ENCODE peak calls at places on chromosomes 12 and 14, in seven cellular contexts. L is tibial nerve; U is lower lobe of right lung; P is NCI-H1694; W is effector memory CD8-positive, alpha-beta T cell; K is cardiac fibroblast; O is ureter. Z is an unnamed sample.

GRCh38 chr14:64970041-64970440 is 2.1 kb downstream of the RAB15 start:
- DNase-seq in L (no peak), U (no peak), P (no peak), W (no peak), K (no peak), O (no peak), Z (no peak)

GRCh38 chr12:93624595-93625294 is 52.3 kb downstream of the SOCS2 start:
- DNase-seq in L (no peak), U (no peak), P (no peak), W (no peak), K (peak; percentile 90), O (no peak), Z (no peak)

GRCh38 chr14:97420211-97420610 is 623.0 kb downstream of the VRK1 start:
- DNase-seq in L (no peak), U (no peak), P (no peak), W (no peak), K (no peak), O (no peak), Z (no peak)

GRCh38 chr12:1865284-1865866 is 45.0 kb downstream of the LRTM2 start:
- DNase-seq in L (no peak), U (no peak), P (no peak), W (no peak), K (no peak), O (no peak), Z (no peak)

GRCh38 chr14:98893675-98894074 is 378.3 kb downstream of the BCL11B start:
- DNase-seq in L (no peak), U (no peak), P (no peak), W (no peak), K (no peak), O (no peak), Z (no peak)

GRCh38 chr12:71780207-71780822 is 25.7 kb downstream of the RAB21 start:
- DNase-seq in L (no peak), U (no peak), P (peak; percentile 33), W (peak; percentile 30), K (peak; percentile 60), O (no peak), Z (no peak)

GRCh38 chr12:57621497-57622292 is 10.5 kb downstream of the ARHGEF25 start:
- DNase-seq in L (no peak), U (peak; percentile 74), P (peak; percentile 40), W (peak; percentile 36), K (peak; percentile 38), O (no peak), Z (no peak)

GRCh38 chr12:106128526-106129430 is 10.0 kb downstream of the NUAK1 start:
- DNase-seq in L (no peak), U (no peak), P (no peak), W (no peak), K (no peak), O (no peak), Z (no peak)

GRCh38 chr14:53842938-53843337 is 113.7 kb downstream of the BMP4 start:
- DNase-seq in L (no peak), U (no peak), P (no peak), W (no peak), K (peak; percentile 93), O (no peak), Z (no peak)

GRCh38 chr12:31118831-31119530 is 45.3 kb downstream of the DDX11 start:
- DNase-seq in L (no peak), U (no peak), P (peak; percentile 85), W (peak; percentile 28), K (peak; percentile 6), O (no peak), Z (no peak)

GRCh38 chr14:68548194-68549056 is 244.4 kb downstream of the ZFP36L1 start:
- DNase-seq in L (peak; percentile 86), U (peak; percentile 78), P (no peak), W (no peak), K (peak; percentile 99), O (peak; percentile 92), Z (peak; percentile 88)

GRCh38 chr14:65211341-65211987 is 109.1 kb upstream of the MAX start:
- DNase-seq in L (no peak), U (no peak), P (no peak), W (no peak), K (peak; percentile 64), O (no peak), Z (no peak)

GRCh38 chr12:111828338-111828979 is 13.6 kb upstream of the MAPKAPK5 start:
- DNase-seq in L (no peak), U (no peak), P (no peak), W (no peak), K (no peak), O (no peak), Z (no peak)

GRCh38 chr12:104763163-104763805 is 194.8 kb downstream of the SLC41A2 start:
- DNase-seq in L (no peak), U (no peak), P (no peak), W (no peak), K (no peak), O (no peak), Z (no peak)

GRCh38 chr12:114680498-114681148 is 3.4 kb downstream of the TBX3 start:
- DNase-seq in L (no peak), U (no peak), P (no peak), W (no peak), K (no peak), O (no peak), Z (no peak)

GRCh38 chr14:83208346-83208745 is 1674.7 kb upstream of the SEL1L start:
- DNase-seq in L (no peak), U (no peak), P (no peak), W (no peak), K (no peak), O (no peak), Z (no peak)

GRCh38 chr12:53726946-53727309 is 324 bp downstream of the CALCOCO1 start:
- DNase-seq in L (no peak), U (no peak), P (no peak), W (no peak), K (peak; percentile 47), O (no peak), Z (no peak)